ENCODE peak calls at places on chromosomes 7 and 10, in seven cellular contexts. B is mesothelial cell of epicardium, K is neural progenitor cell, V is heart left ventricle, T is adrenal gland, X is H9, L is right lobe of liver. E is an unnamed sample.

GRCh38 chr7:25790261-25790660 is 361.7 kb upstream of the NFE2L3 start:
- DNase-seq in B (no peak), K (no peak), V (no peak), T (peak), X (no peak), L (no peak), E (no peak)

GRCh38 chr10:59229451-59229850 is 53.0 kb downstream of the PHYHIPL start:
- DNase-seq in B (no peak), K (no peak), V (no peak), T (no peak), X (no peak), L (no peak), E (no peak)

GRCh38 chr10:21807162-21807561 is 196.4 kb downstream of the DNAJC1 start:
- DNase-seq in B (no peak), K (peak), V (no peak), T (no peak), X (peak), L (no peak), E (peak)

GRCh38 chr10:102140218-102140617 is 7.4 kb downstream of the PPRC1 start:
- DNase-seq in B (no peak), K (no peak), V (no peak), T (no peak), X (no peak), L (no peak), E (no peak)

GRCh38 chr10:72593963-72594362 is 31.9 kb downstream of the MICU1 start:
- DNase-seq in B (no peak), K (no peak), V (no peak), T (no peak), X (no peak), L (no peak), E (no peak)

GRCh38 chr10:96863922-96864543 is 31.9 kb downstream of the LCOR start:
- DNase-seq in B (no peak), K (no peak), V (no peak), T (no peak), X (no peak), L (no peak), E (no peak)

GRCh38 chr10:71399946-71400345 is 3.2 kb downstream of the CDH23 start:
- DNase-seq in B (no peak), K (no peak), V (no peak), T (no peak), X (no peak), L (no peak), E (no peak)

GRCh38 chr7:137668404-137668803 is 178.4 kb downstream of the DGKI start:
- DNase-seq in B (no peak), K (no peak), V (no peak), T (no peak), X (no peak), L (no peak), E (no peak)

GRCh38 chr10:28810062-28810870 is 132.9 kb downstream of the BAMBI start:
- DNase-seq in B (no peak), K (peak), V (no peak), T (peak), X (peak), L (no peak), E (no peak)

GRCh38 chr10:32941357-32941756 is 16.7 kb downstream of the ITGB1 start:
- DNase-seq in B (no peak), K (no peak), V (no peak), T (no peak), X (no peak), L (no peak), E (no peak)

GRCh38 chr7:89975577-89975976 is 178.7 kb upstream of the STEAP1 start:
- DNase-seq in B (no peak), K (no peak), V (no peak), T (no peak), X (no peak), L (no peak), E (no peak)

GRCh38 chr7:74269757-74270277 is 15.6 kb upstream of the RFC2 start:
- DNase-seq in B (no peak), K (peak), V (peak), T (peak), X (peak), L (peak), E (peak)

GRCh38 chr7:98737176-98737575 is 120.1 kb downstream of the NPTX2 start:
- DNase-seq in B (no peak), K (no peak), V (no peak), T (no peak), X (no peak), L (no peak), E (no peak)

GRCh38 chr7:98735801-98736200 is 118.7 kb downstream of the NPTX2 start:
- DNase-seq in B (no peak), K (no peak), V (no peak), T (no peak), X (no peak), L (no peak), E (no peak)

GRCh38 chr7:98731651-98732050 is 114.6 kb downstream of the NPTX2 start:
- DNase-seq in B (no peak), K (no peak), V (no peak), T (no peak), X (no peak), L (no peak), E (no peak)

GRCh38 chr7:98730331-98730730 is 113.2 kb downstream of the NPTX2 start:
- DNase-seq in B (no peak), K (no peak), V (no peak), T (no peak), X (peak), L (no peak), E (no peak)

GRCh38 chr7:98733036-98733435 is 116.0 kb downstream of the NPTX2 start:
- DNase-seq in B (no peak), K (peak), V (no peak), T (peak), X (peak), L (no peak), E (peak)
- TF ChIP-seq CTCF in B (peak), K (peak), V (peak), T (peak), X (peak), L (peak), E (peak)

DNA sequence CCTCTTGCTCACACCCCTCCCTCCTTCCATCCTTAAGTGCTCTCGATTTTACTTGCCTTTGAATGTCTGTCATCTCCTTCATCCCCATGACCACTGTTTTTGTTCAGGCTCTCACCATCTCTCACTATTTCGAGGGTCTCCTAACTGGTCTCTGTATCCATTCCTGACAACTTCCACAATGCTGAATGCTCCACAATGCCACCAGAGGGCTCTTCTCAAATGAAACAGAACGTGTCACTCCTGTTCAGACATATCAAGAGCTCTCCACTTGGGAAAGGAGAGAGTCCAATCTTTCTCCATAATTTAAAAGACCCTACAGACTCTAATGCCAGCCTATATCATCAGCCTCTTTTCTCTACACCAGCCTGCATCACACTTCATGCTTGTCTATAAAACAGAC is 9.0 kb upstream of the SLC13A1 start:
- DNase-seq in B (no peak), K (peak), V (no peak), T (peak), X (no peak), L (no peak), E (no peak)
- TF ChIP-seq CTCF in B (no peak), K (peak), V (peak), T (peak), X (peak), L (peak), E (no peak)

DNA sequence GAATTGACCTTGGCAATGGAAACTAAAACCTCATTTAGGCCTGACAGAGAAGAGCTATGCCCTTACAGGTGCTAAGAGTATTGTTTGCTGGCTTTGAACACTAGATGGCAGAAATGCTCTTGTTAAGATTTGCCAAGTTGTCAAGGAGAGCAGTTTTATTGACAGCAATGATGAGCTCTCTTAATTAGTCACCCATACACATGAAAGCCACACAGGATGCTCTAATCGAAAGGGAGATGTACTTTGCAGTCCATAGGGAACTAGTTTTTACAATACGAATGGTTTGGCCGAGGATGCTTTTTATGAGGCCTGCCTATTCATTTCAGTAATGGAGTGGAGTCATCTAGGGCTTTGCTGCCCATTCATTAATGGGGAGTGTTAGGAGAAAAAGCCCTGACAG is 45.4 kb upstream of the MBL2 start:
- DNase-seq in B (no peak), K (peak), V (no peak), T (no peak), X (no peak), L (no peak), E (peak)
- TF ChIP-seq CTCF in B (no peak), K (peak), V (peak), T (peak), X (peak), L (peak), E (peak)

GRCh38 chr7:2445047-2445446 is 31.2 kb downstream of the GRIFIN start:
- DNase-seq in B (no peak), K (no peak), V (no peak), T (no peak), X (no peak), L (no peak), E (no peak)
- TF ChIP-seq CTCF in B (no peak), K (no peak), V (no peak), T (no peak), X (no peak), L (no peak), E (no peak)

GRCh38 chr10:4099202-4099601 is 314.2 kb upstream of the KLF6 start:
- DNase-seq in B (no peak), K (no peak), V (no peak), T (no peak), X (no peak), L (no peak), E (no peak)

GRCh38 chr10:4100324-4100826 is 315.4 kb upstream of the KLF6 start:
- DNase-seq in B (no peak), K (no peak), V (no peak), T (no peak), X (no peak), L (no peak), E (no peak)

GRCh38 chr10:4093438-4093837 is 308.4 kb upstream of the KLF6 start:
- DNase-seq in B (no peak), K (no peak), V (no peak), T (no peak), X (no peak), L (no peak), E (no peak)

DNA sequence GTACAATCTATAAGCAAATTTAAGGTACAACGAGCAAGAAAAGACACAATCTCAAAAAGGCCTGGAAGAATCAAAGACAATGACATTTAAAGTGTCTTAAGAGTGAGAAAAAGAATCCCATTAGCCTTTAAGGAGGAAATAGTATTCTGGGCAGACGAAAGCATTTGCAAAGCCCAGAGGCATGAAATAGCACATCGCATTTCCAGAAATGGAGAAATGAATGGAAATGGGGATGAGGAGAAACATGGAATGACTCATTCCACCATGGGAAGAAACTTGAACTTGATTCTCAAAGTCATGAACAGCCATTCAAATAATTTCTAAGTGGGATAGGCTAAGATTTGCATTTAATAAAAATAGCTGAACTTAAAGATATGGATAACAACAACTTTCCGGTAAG is 310.2 kb upstream of the KLF6 start:
- DNase-seq in B (no peak), K (no peak), V (no peak), T (no peak), X (no peak), L (no peak), E (no peak)
- TF ChIP-seq CTCF in B (no peak), K (no peak), V (no peak), T (no peak), X (no peak), L (no peak), E (no peak)

DNA sequence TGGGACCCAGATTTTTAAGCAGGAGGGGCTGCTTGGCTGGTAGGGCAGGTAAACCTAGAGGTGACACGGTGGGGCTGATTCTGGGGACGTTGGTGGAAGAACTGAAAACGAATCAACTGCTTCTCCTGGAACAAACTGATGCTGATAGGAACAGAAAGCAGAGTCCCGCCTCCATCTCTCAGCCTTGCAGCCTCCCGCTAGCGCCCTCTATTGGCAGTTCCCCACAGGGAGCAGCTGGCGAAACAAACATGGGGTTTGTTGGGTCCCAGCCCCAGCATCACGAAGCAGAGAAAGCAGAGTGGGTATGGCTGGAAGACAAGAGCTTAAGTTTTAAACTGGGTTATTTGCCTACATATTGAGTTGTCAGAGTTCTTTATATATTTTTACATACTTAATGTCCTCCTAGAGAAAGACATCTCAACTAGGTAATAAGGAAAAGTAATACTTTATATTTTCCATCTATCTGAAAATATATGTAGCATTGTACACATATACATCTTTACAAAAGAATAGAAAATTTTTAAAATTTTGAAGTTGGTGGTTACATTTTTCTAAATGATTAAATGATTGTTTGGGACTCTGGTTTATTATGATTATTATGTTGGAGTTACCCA is 42.3 kb upstream of the FOXI2 start:
- DNase-seq in B (no peak), K (peak), V (no peak), T (peak), X (peak), L (no peak), E (peak)
- TF ChIP-seq CTCF in B (no peak), K (peak), V (peak), T (no peak), X (peak), L (no peak), E (peak)

GRCh38 chr10:3122486-3123205 is 49.9 kb downstream of the PITRM1 start:
- DNase-seq in B (no peak), K (no peak), V (peak), T (peak), X (no peak), L (no peak), E (no peak)

GRCh38 chr10:3117486-3117885 is 50.1 kb downstream of the PFKP start:
- DNase-seq in B (no peak), K (no peak), V (peak), T (no peak), X (no peak), L (no peak), E (no peak)

GRCh38 chr10:3118621-3119020 is 51.3 kb downstream of the PFKP start:
- DNase-seq in B (no peak), K (no peak), V (peak), T (no peak), X (no peak), L (no peak), E (no peak)

GRCh38 chr10:3122034-3122433 is 50.5 kb downstream of the PITRM1 start:
- DNase-seq in B (no peak), K (no peak), V (peak), T (no peak), X (no peak), L (no peak), E (no peak)

DNA sequence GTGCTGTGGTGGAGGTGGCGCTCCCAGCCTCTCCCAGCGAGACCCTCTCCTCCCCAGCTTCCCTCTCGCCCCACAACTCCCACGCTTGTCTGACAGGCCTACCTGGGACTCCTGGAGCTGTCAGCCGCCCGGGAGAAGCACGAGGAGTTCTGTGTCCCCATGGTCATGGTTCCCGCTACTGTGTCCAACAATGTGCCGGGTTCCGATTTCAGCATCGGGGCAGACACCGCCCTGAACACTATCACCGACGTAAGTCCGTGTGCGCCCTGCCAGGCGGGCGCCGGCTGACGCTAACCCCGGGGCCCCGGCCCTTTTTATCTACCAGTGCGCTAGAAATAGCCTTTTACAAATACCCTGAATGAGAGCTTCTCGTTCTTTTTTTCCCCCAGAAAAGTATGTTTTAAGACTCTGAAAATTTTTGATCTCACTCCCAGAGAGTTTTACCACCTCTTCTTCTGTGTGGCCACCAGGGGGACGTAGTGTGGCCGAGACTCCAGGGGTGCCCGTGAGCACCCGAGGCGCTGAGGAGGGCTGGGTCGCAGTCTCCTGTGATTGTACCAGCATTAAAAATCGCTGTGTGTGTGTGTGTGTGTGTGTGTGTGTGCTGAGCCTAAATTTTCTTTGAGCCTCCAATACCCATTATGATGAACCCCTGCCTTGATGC is 52.6 kb downstream of the PFKP start:
- DNase-seq in B (no peak), K (peak), V (peak), T (no peak), X (no peak), L (no peak), E (peak)
- TF ChIP-seq CTCF in B (peak), K (peak), V (peak), T (peak), X (peak), L (peak), E (peak)

DNA sequence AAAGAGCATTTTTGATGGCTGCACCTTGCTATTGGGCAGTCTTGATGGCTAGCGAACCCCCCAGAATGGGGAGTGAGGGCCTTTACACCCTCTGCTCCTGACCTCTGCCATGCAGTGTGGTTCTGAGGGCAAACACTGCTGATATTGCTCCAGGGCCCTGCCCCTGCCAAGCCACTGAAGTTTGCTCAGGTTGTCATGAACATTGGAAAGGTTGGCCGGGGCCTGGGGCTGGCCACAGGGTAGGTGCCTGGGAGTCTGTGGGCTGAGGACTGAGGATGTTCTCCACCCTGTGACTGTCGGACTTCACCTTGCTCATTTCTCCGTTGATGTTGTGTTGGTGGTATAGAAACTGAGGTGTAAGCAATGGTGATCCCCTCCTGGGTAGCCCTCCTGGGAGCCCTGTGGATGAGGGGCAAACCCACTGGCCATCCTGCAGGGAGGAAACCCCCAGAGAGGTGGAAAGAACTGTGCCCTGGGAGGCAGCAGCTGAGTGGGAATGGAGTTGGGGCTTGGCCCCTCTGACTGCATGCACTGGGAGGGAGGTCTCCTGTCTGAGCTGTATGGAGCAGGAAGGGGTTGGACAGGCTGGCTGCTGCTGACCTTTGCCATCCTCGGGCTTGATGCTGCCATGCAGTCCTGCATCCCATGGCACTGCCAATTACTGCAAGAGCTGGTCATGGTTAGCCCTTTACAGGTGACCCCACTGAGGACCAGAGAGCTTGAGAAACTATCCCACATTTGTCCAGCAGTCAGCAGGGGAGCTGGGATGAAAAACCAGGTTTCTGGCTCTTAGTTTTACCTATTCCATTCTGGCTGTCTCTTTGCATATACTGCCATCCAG is 77.1 kb downstream of the SH2D4B start:
- DNase-seq in B (no peak), K (no peak), V (no peak), T (no peak), X (no peak), L (peak), E (no peak)
- TF ChIP-seq CTCF in B (no peak), K (no peak), V (no peak), T (no peak), X (no peak), L (no peak), E (no peak)

DNA sequence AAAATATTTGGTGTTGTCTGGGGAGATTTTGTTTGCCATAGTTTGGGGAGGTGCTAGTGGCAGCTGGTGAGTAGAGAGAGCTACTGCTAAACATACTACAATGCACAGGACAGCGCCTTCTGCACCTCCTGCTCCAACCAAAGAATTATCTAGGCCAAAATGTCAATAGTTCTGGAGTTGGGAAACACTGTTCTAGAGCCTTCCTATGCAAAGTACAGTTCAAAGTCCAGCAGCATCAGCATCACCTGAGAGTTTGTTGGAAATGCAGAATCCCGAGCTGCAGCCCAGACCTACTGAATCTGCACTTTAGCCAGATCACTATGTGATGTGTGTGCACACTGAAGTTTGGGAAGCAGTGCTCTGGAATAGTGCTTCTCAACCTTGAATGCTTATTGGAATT is 290.7 kb downstream of the TCF7L2 start:
- DNase-seq in B (no peak), K (no peak), V (no peak), T (no peak), X (no peak), L (no peak), E (no peak)
- TF ChIP-seq CTCF in B (no peak), K (no peak), V (no peak), T (no peak), X (no peak), L (no peak), E (no peak)

GRCh38 chr10:55631071-55631654 is 729.9 kb downstream of the ZWINT start:
- DNase-seq in B (peak), K (peak), V (peak), T (peak), X (peak), L (peak), E (peak)

GRCh38 chr10:55630491-55631056 is 730.5 kb downstream of the ZWINT start:
- DNase-seq in B (peak), K (peak), V (no peak), T (peak), X (peak), L (no peak), E (peak)

GRCh38 chr10:55627526-55628170 is 733.4 kb downstream of the ZWINT start:
- DNase-seq in B (peak), K (peak), V (no peak), T (peak), X (peak), L (no peak), E (peak)

GRCh38 chr10:55629792-55630490 is 731.1 kb downstream of the ZWINT start:
- DNase-seq in B (peak), K (peak), V (peak), T (peak), X (peak), L (no peak), E (peak)

GRCh38 chr10:55628260-55628701 is 732.8 kb downstream of the ZWINT start:
- DNase-seq in B (peak), K (peak), V (peak), T (peak), X (peak), L (peak), E (peak)
- TF ChIP-seq CTCF in B (no peak), K (peak), V (no peak), T (no peak), X (no peak), L (no peak), E (no peak)

E was measured in endothelial cell.